ENCODE peak calls at places on chromosomes 12 and 14, in eight cellular contexts. One of them, this sample, is unnamed.

GRCh38 chr12:13241833-13242232 is 45.3 kb downstream of the EMP1 start:
- DNase-seq in T-helper 1 cell: no peak
- DNase-seq in posterior cingulate gyrus: no peak
- DNase-seq in pancreas: no peak
- DNase-seq in activated CD4-positive, alpha-beta T cell treated with anti-CD3 and anti-CD28 coated beads, Interleukin-2, amount 50 U/mL, for 4 hours: no peak
- DNase-seq in colonic mucosa: peak; percentile 77
- DNase-seq in foreskin fibroblast: peak; percentile 67
- DNase-seq in NCI-H345: no peak
- DNase-seq in this sample: no peak

GRCh38 chr12:497501-498160 is 37.9 kb downstream of the B4GALNT3 start:
- DNase-seq in colonic mucosa: no peak
- DNase-seq in NCI-H345: no peak
- DNase-seq in activated CD4-positive, alpha-beta T cell treated with anti-CD3 and anti-CD28 coated beads, Interleukin-2, amount 50 U/mL, for 4 hours: no peak
- DNase-seq in posterior cingulate gyrus: no peak
- DNase-seq in T-helper 1 cell: no peak
- DNase-seq in pancreas: no peak
- DNase-seq in foreskin fibroblast: no peak
- DNase-seq in this sample: no peak

GRCh38 chr12:66137937-66138336 is 7.4 kb upstream of the LLPH start:
- DNase-seq in posterior cingulate gyrus: no peak
- DNase-seq in T-helper 1 cell: no peak
- DNase-seq in colonic mucosa: no peak
- DNase-seq in activated CD4-positive, alpha-beta T cell treated with anti-CD3 and anti-CD28 coated beads, Interleukin-2, amount 50 U/mL, for 4 hours: no peak
- DNase-seq in foreskin fibroblast: no peak
- DNase-seq in NCI-H345: no peak
- DNase-seq in pancreas: no peak
- DNase-seq in this sample: no peak

GRCh38 chr14:26841920-26842741 is 244.3 kb upstream of the NOVA1 start:
- DNase-seq in posterior cingulate gyrus: no peak
- DNase-seq in foreskin fibroblast: peak; percentile 97
- DNase-seq in pancreas: no peak
- DNase-seq in NCI-H345: peak; percentile 30
- DNase-seq in colonic mucosa: peak; percentile 45
- DNase-seq in T-helper 1 cell: no peak
- DNase-seq in activated CD4-positive, alpha-beta T cell treated with anti-CD3 and anti-CD28 coated beads, Interleukin-2, amount 50 U/mL, for 4 hours: no peak
- DNase-seq in this sample: no peak

GRCh38 chr14:76780058-76780345 is 18.7 kb downstream of the VASH1 start:
- DNase-seq in posterior cingulate gyrus: no peak
- DNase-seq in pancreas: no peak
- DNase-seq in NCI-H345: no peak
- DNase-seq in colonic mucosa: no peak
- DNase-seq in T-helper 1 cell: no peak
- DNase-seq in activated CD4-positive, alpha-beta T cell treated with anti-CD3 and anti-CD28 coated beads, Interleukin-2, amount 50 U/mL, for 4 hours: no peak
- DNase-seq in foreskin fibroblast: no peak
- DNase-seq in this sample: no peak

GRCh38 chr12:62537544-62537943 is 70.9 kb downstream of the MON2 start:
- DNase-seq in posterior cingulate gyrus: no peak
- DNase-seq in NCI-H345: no peak
- DNase-seq in T-helper 1 cell: no peak
- DNase-seq in foreskin fibroblast: peak; percentile 81
- DNase-seq in pancreas: no peak
- DNase-seq in colonic mucosa: no peak
- DNase-seq in activated CD4-positive, alpha-beta T cell treated with anti-CD3 and anti-CD28 coated beads, Interleukin-2, amount 50 U/mL, for 4 hours: no peak
- DNase-seq in this sample: no peak

GRCh38 chr12:83850531-83850930 is 1062.1 kb downstream of the SLC6A15 start:
- DNase-seq in activated CD4-positive, alpha-beta T cell treated with anti-CD3 and anti-CD28 coated beads, Interleukin-2, amount 50 U/mL, for 4 hours: no peak
- DNase-seq in posterior cingulate gyrus: no peak
- DNase-seq in T-helper 1 cell: no peak
- DNase-seq in colonic mucosa: no peak
- DNase-seq in pancreas: no peak
- DNase-seq in foreskin fibroblast: peak; percentile 38
- DNase-seq in NCI-H345: no peak
- DNase-seq in this sample: no peak

GRCh38 chr14:99001241-99001640 is 270.8 kb downstream of the BCL11B start:
- DNase-seq in pancreas: no peak
- DNase-seq in colonic mucosa: no peak
- DNase-seq in foreskin fibroblast: no peak
- DNase-seq in T-helper 1 cell: no peak
- DNase-seq in activated CD4-positive, alpha-beta T cell treated with anti-CD3 and anti-CD28 coated beads, Interleukin-2, amount 50 U/mL, for 4 hours: no peak
- DNase-seq in posterior cingulate gyrus: no peak
- DNase-seq in NCI-H345: no peak
- DNase-seq in this sample: no peak

GRCh38 chr12:53706080-53706479 is 21.2 kb downstream of the CALCOCO1 start:
- DNase-seq in foreskin fibroblast: no peak
- DNase-seq in colonic mucosa: no peak
- DNase-seq in NCI-H345: no peak
- DNase-seq in T-helper 1 cell: no peak
- DNase-seq in pancreas: no peak
- DNase-seq in activated CD4-positive, alpha-beta T cell treated with anti-CD3 and anti-CD28 coated beads, Interleukin-2, amount 50 U/mL, for 4 hours: no peak
- DNase-seq in posterior cingulate gyrus: no peak
- DNase-seq in this sample: no peak

GRCh38 chr12:2082321-2082720 is 29.5 kb downstream of the CACNA1C start:
- DNase-seq in posterior cingulate gyrus: no peak
- DNase-seq in activated CD4-positive, alpha-beta T cell treated with anti-CD3 and anti-CD28 coated beads, Interleukin-2, amount 50 U/mL, for 4 hours: no peak
- DNase-seq in pancreas: no peak
- DNase-seq in NCI-H345: peak; percentile 67
- DNase-seq in T-helper 1 cell: no peak
- DNase-seq in foreskin fibroblast: no peak
- DNase-seq in colonic mucosa: no peak
- DNase-seq in this sample: no peak

This sample was measured in frontal cortex.